ENCODE peak calls at places on chromosomes 6 and 20, in eight cellular contexts. K is transverse colon, O is HepG2, S is prostate gland, B is stomach, L is GM23338, Q is HCT116, G is GM12878. W is an unnamed sample.

GRCh38 chr6:140921366-140922226 is 1211.1 kb upstream of the GJE1 start:
- DNase-seq in L (peak; percentile 63), G (no peak), K (peak; percentile 19), S (peak; percentile 31), B (no peak), Q (peak; percentile 65), O (peak; percentile 61), W (no peak)

GRCh38 chr6:25971187-25971811 is 8.7 kb downstream of the TRIM38 start:
- DNase-seq in O (peak; percentile 29), B (no peak), K (no peak), Q (peak; percentile 73), S (no peak), L (no peak), G (no peak), W (no peak)

GRCh38 chr6:3490622-3490980 is 33.8 kb upstream of the SLC22A23 start:
- DNase-seq in G (no peak), L (no peak), B (no peak), Q (no peak), S (no peak), O (no peak), K (no peak), W (no peak)

GRCh38 chr20:1811621-1812498 is 83.3 kb upstream of the SIRPA start:
- DNase-seq in B (no peak), L (peak; percentile 56), S (no peak), G (no peak), Q (no peak), K (no peak), O (peak; percentile 99), W (peak; percentile 34)

GRCh38 chr20:43778375-43778774 is 51.6 kb upstream of the GTSF1L start:
- DNase-seq in L (no peak), Q (no peak), G (no peak), K (no peak), S (no peak), O (no peak), B (no peak), W (no peak)

GRCh38 chr6:4370066-4370465 is 234.7 kb upstream of the ECI2 start:
- DNase-seq in G (no peak), Q (peak; percentile 13), O (no peak), S (no peak), K (no peak), B (no peak), L (no peak), W (no peak)

GRCh38 chr6:17987576-17988421 is at the start of gene KIF13A:
- DNase-seq in O (peak; percentile 54), B (peak; percentile 58), L (peak; percentile 68), Q (no peak), K (peak; percentile 65), G (no peak), S (peak; percentile 59), W (peak; percentile 94)

GRCh38 chr6:116060572-116061283 is at the start of gene FRK:
- DNase-seq in B (peak; percentile 70), S (peak; percentile 76), O (peak; percentile 93), Q (peak; percentile 62), G (no peak), K (peak; percentile 85), L (peak; percentile 49), W (no peak)

GRCh38 chr6:2665169-2666070 is 85.3 kb downstream of the MYLK4 start:
- DNase-seq in S (no peak), G (no peak), Q (no peak), K (no peak), O (no peak), L (peak; percentile 19), B (no peak), W (peak; percentile 64)

GRCh38 chr6:108557494-108558371 is 3.0 kb upstream of the FOXO3 start:
- DNase-seq in B (peak; percentile 82), S (peak; percentile 78), O (peak; percentile 15), K (peak; percentile 80), Q (no peak), G (no peak), L (peak; percentile 87), W (peak; percentile 94)

GRCh38 chr20:62493886-62494285 is 18.1 kb upstream of the GATA5 start:
- DNase-seq in L (no peak), O (no peak), G (no peak), B (no peak), S (no peak), Q (no peak), K (no peak), W (no peak)

GRCh38 chr20:31608256-31608980 is 3.3 kb downstream of the ID1 start:
- DNase-seq in L (peak; percentile 100), B (peak; percentile 92), K (peak; percentile 92), O (peak; percentile 100), Q (peak; percentile 91), S (peak; percentile 93), G (no peak), W (no peak)

GRCh38 chr6:36360241-36361054 is 23.8 kb upstream of the BNIP5 start:
- DNase-seq in Q (peak; percentile 60), G (no peak), B (peak; percentile 83), S (peak; percentile 75), K (peak; percentile 80), L (peak; percentile 94), O (peak; percentile 82), W (peak; percentile 93)

GRCh38 chr6:143337201-143337949 is 113.1 kb downstream of the ADAT2 start:
- DNase-seq in K (peak; percentile 15), S (no peak), L (peak; percentile 93), B (peak; percentile 30), Q (peak; percentile 18), G (no peak), O (peak; percentile 16), W (no peak)

GRCh38 chr6:52422156-52422555 is 2.0 kb downstream of the EFHC1 start:
- DNase-seq in G (no peak), Q (no peak), B (no peak), S (no peak), O (no peak), K (no peak), L (no peak), W (no peak)

GRCh38 chr6:97656236-97656635 is 373.2 kb upstream of the MMS22L start:
- DNase-seq in O (no peak), B (no peak), S (no peak), L (no peak), Q (no peak), G (no peak), K (no peak), W (no peak)

GRCh38 chr20:6665621-6666345 is 101.7 kb upstream of the BMP2 start:
- DNase-seq in S (no peak), L (no peak), B (no peak), Q (no peak), G (no peak), K (no peak), O (peak; percentile 10), W (peak; percentile 31)

GRCh38 chr6:167424060-167424673 is 99.3 kb downstream of the TTLL2 start:
- DNase-seq in L (no peak), B (peak; percentile 38), O (peak; percentile 85), Q (no peak), K (no peak), S (no peak), G (no peak), W (no peak)

GRCh38 chr6:134468633-134469032 is 150.7 kb upstream of the SGK1 start:
- DNase-seq in G (no peak), L (no peak), K (no peak), O (no peak), B (no peak), S (no peak), Q (no peak), W (no peak)

GRCh38 chr6:157091243-157091642 is 232.1 kb downstream of the TMEM242 start:
- DNase-seq in K (no peak), B (no peak), O (no peak), S (no peak), Q (no peak), L (no peak), G (no peak), W (no peak)
- H3K4me1 ChIP-seq in K (no peaks in the 10 kb centered on the region), B (peaks cover 11% of the 10 kb centered on the region), O (peaks cover 18% of the 10 kb centered on the region), S (no peaks in the 10 kb centered on the region), Q (no peaks in the 10 kb centered on the region), L (peaks cover 31% of the 10 kb centered on the region), G (peaks cover 4% of the 10 kb centered on the region), W (peaks cover 30% of the 10 kb centered on the region)

DNA sequence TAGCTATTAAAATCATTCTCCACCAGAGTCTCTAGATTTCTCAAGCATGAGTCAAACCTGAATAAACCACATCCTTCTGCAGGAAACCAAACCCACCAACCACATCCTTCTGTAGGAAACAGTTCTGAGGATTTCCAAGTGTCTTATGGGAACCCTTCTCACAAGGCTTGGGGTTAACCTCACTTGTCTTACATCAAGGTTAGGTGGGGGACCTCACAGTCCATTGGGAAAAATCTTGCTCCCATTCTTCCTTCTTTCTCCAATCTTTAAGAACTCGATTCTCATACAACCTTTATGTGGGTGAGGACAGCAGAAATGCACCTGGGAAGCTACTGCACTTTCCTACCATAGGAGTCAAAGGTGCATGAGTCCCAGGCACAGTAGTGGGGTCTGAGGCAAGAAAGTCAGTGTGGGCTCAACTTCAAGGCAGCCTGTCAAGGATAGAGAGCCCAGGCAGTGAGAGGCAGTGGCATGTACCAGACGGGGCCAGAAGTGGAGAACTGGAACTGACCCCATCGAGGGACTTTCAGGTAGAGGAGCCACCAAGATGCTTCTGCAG is 114.5 kb downstream of the SLC22A3 start:
- DNase-seq in Q (no peak), L (no peak), G (peak; percentile 69), O (no peak), K (peak; percentile 13), S (no peak), B (no peak), W (peak; percentile 77)
- TF ChIP-seq POLR2AphosphoS5 in Q (no peak), L (no peak), G (no peak), O (no peak), K (no peak), S (no peak), B (no peak), W (no peak)

GRCh38 chr6:126170875-126171489 is 168.9 kb upstream of the CENPW start:
- DNase-seq in K (peak; percentile 17), G (peak; percentile 20), L (peak; percentile 83), Q (no peak), S (no peak), O (peak; percentile 52), B (no peak), W (peak; percentile 21)
- TF ChIP-seq CTCF in K (peak; percentile 51), G (peak; percentile 44), L (peak; percentile 74), Q (peak; percentile 78), S (peak; percentile 24), O (peak; percentile 57), B (peak; percentile 12), W (no peak)

GRCh38 chr6:7991536-7991935 is 72.7 kb downstream of the BLOC1S5 start:
- DNase-seq in L (no peak), Q (no peak), K (no peak), O (no peak), B (no peak), G (no peak), S (no peak), W (no peak)
- H3K4me1 ChIP-seq in L (no peaks in the 10 kb centered on the region), Q (no peaks in the 10 kb centered on the region), K (no peaks in the 10 kb centered on the region), O (peaks cover 9% of the 10 kb centered on the region), B (no peaks in the 10 kb centered on the region), G (no peaks in the 10 kb centered on the region), S (no peaks in the 10 kb centered on the region), W (peaks cover 3% of the 10 kb centered on the region)

W was measured in esophagus muscularis mucosa.